ENCODE peak calls at places on chromosomes 16 and 17, in eight cellular contexts. Z, L, W, E, T, P, Q and V are unnamed samples.

GRCh38 chr17:60169921-60170817 is 20.4 kb downstream of the CA4 start:
- DNase-seq in Q (no peak), L (no peak), Z (no peak), W (no peak), E (no peak), P (no peak), T (no peak), V (no peak)

GRCh38 chr17:59814685-59815084 is 78.1 kb downstream of the TUBD1 start:
- DNase-seq in L (no peak), P (no peak), Q (no peak), W (no peak), E (no peak), T (no peak), Z (no peak), V (no peak)

GRCh38 chr16:13335894-13336293 is 434.5 kb downstream of the SHISA9 start:
- DNase-seq in T (no peak), Q (no peak), Z (no peak), E (no peak), L (no peak), W (no peak), P (no peak), V (no peak)

GRCh38 chr17:70956731-70957130 is 787.4 kb downstream of the KCNJ2 start:
- DNase-seq in P (no peak), W (no peak), T (no peak), Z (no peak), E (no peak), Q (no peak), L (no peak), V (no peak)

GRCh38 chr16:6193718-6194117 is 1096.1 kb upstream of the EEF2KMT start:
- DNase-seq in T (no peak), Z (no peak), Q (peak), W (no peak), P (no peak), E (no peak), L (no peak), V (no peak)

GRCh38 chr16:88384222-88385111 is 1.7 kb downstream of the ZNF469 start:
- DNase-seq in Z (no peak), E (no peak), Q (no peak), W (no peak), P (no peak), L (no peak), T (no peak), V (no peak)

GRCh38 chr16:87535855-87536794 is 43.3 kb upstream of the ZCCHC14 start:
- DNase-seq in T (no peak), P (no peak), Z (no peak), Q (no peak), L (no peak), E (no peak), W (no peak), V (no peak)

GRCh38 chr16:49799172-49799571 is 56.7 kb downstream of the ZNF423 start:
- DNase-seq in P (no peak), Q (peak), E (no peak), L (no peak), T (no peak), Z (no peak), W (no peak), V (no peak)

GRCh38 chr17:43530303-43531081 is 15.6 kb downstream of the ETV4 start:
- DNase-seq in T (no peak), P (peak), Q (peak), E (no peak), W (no peak), Z (peak), L (peak), V (no peak)

GRCh38 chr16:85259831-85260165 is 147.5 kb upstream of the CIBAR2 start:
- DNase-seq in E (no peak), L (no peak), P (no peak), Z (no peak), Q (peak), T (no peak), W (no peak), V (no peak)

GRCh38 chr17:4721203-4722135 is 9.8 kb upstream of the MED11 start:
- DNase-seq in L (peak), W (no peak), T (no peak), E (no peak), Z (no peak), Q (no peak), P (no peak), V (no peak)

GRCh38 chr17:7220593-7221280 is 999 bp downstream of the ACADVL start:
- DNase-seq in E (no peak), T (peak), Q (peak), P (no peak), Z (peak), L (peak), W (peak), V (peak)

GRCh38 chr17:63434951-63435571 is 11.0 kb downstream of the CYB561 start:
- DNase-seq in P (peak), Z (peak), L (peak), T (peak), E (no peak), W (peak), Q (no peak), V (no peak)

GRCh38 chr17:68709995-68710780 is 109.0 kb upstream of the FAM20A start:
- DNase-seq in E (no peak), T (no peak), W (no peak), L (no peak), Z (no peak), P (no peak), Q (no peak), V (no peak)

GRCh38 chr16:89410794-89411309 is 79.5 kb downstream of the ANKRD11 start:
- DNase-seq in T (no peak), W (peak), E (no peak), Q (peak), L (peak), P (peak), Z (peak), V (peak)

DNA sequence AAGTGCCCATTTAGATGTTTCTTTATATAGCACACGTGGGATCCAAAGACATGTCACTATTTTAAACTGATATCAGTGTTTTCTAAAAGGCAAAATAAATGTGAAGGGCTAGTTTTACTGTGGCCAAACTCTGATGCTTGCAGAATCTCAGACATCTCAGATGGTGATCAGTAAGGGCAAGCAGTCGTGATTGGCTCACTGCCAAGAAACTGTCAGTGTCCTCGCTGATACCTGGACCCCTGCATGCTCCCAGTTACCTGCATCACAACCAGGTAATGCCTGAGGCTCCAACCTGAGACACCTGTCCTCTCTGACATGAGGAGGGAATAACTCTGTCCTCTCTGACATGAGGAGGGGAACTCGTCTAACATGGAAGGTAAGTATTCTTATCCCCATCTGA is 114.0 kb downstream of the SPECC1 start:
- DNase-seq in T (no peak), E (no peak), Z (no peak), Q (no peak), L (no peak), W (no peak), P (no peak), V (no peak)
- H3K27ac ChIP-seq in T (no peak), E (no peak), Z (no peak), Q (no peak), L (no peak), W (no peak), P (no peak), V (no peak)

GRCh38 chr16:54268340-54268739 is 18.2 kb downstream of the IRX3 start:
- DNase-seq in L (no peak), Z (no peak), Q (no peak), W (no peak), T (no peak), P (peak), E (no peak), V (no peak)

GRCh38 chr16:54265558-54266213 is 20.9 kb downstream of the IRX3 start:
- DNase-seq in W (no peak), L (no peak), E (no peak), T (no peak), Q (no peak), P (peak), Z (no peak), V (no peak)

GRCh38 chr16:54269461-54269860 is 17.1 kb downstream of the IRX3 start:
- DNase-seq in T (no peak), E (no peak), W (no peak), Q (no peak), P (no peak), Z (no peak), L (no peak), V (no peak)

GRCh38 chr16:54268766-54269165 is 17.8 kb downstream of the IRX3 start:
- DNase-seq in L (no peak), Q (no peak), P (peak), W (no peak), Z (no peak), E (no peak), T (no peak), V (no peak)

GRCh38 chr16:54266363-54266955 is 20.1 kb downstream of the IRX3 start:
- DNase-seq in P (peak), T (no peak), Z (no peak), Q (no peak), W (no peak), E (no peak), L (no peak), V (no peak)
- H3K27ac ChIP-seq in P (no peak), T (no peak), Z (no peak), Q (no peak), W (no peak), E (no peak), L (no peak), V (no peak)

DNA sequence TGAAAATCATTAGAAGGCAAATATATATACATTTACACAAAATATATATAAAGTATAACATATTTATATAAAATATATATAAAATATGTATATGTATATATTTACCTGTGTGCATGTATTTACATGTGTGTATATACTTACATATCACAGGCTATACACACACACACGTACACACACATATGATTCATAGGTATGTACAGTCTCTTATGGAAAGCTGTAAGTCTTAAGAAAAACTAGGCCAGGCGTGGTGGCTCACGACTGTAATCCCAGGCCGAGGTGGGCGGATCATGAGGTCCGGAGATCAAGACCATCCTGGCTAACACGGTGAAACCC is 14.7 kb downstream of the TOM1L2 start:
- DNase-seq in P (no peak), Z (no peak), W (no peak), E (no peak), T (no peak), L (no peak), Q (no peak), V (no peak)
- H3K27ac ChIP-seq in P (peak), Z (no peak), W (no peak), E (peak), T (peak), L (peak), Q (no peak), V (peak)

GRCh38 chr16:22186517-22186916 is 19.6 kb upstream of the EEF2K start:
- DNase-seq in T (no peak), W (no peak), Z (no peak), L (no peak), E (no peak), Q (no peak), P (no peak), V (no peak)

GRCh38 chr16:22188595-22189442 is 17.3 kb upstream of the EEF2K start:
- DNase-seq in E (peak), P (peak), Z (peak), W (peak), T (peak), L (peak), Q (peak), V (peak)

GRCh38 chr16:22190169-22191088 is 15.6 kb upstream of the EEF2K start:
- DNase-seq in T (peak), P (peak), L (peak), Z (peak), Q (peak), W (peak), E (peak), V (peak)

GRCh38 chr16:22189473-22190168 is 16.5 kb upstream of the EEF2K start:
- DNase-seq in Q (no peak), W (peak), E (peak), P (peak), T (peak), L (peak), Z (peak), V (peak)

DNA sequence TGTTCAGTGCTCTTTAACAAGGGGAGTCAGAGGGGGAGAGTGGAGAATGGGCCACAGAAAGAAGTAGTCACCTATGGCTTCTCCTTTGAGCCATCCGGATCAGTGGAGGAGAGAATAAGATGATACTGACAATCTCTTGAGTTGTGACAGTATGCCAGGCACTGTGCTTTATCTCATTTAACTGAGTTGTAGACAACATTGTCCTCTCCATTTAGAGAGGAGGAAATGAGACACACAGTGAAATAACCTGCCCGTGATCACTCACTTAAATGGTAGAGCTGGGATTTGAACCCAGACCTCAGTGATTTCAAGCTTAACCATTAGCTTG is 17.8 kb upstream of the EEF2K start:
- DNase-seq in L (no peak), P (no peak), W (no peak), E (no peak), T (no peak), Q (no peak), Z (no peak), V (no peak)
- H3K27ac ChIP-seq in L (peak), P (no peak), W (no peak), E (peak), T (peak), Q (no peak), Z (peak), V (peak)

DNA sequence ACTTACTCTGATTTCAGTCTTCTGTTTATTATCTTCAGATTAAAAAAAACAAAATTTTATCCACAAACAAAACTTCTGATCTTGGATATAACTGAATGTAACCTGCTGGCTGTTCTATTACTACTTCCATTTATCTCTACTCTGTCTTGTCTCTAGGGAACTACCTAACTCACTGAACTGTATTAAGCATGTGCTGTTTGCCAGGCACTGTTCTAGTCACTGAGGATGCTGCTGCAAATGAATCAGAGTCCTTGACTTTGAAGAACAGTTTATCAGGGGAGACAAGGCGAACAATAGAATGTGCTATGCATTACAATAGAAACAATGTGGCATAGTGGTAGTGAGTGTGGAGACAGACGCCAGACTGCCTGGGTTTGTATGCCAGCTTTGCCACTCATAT is 2.3 kb upstream of the ANKRD40 start:
- DNase-seq in E (no peak), Z (no peak), P (no peak), T (no peak), L (no peak), Q (no peak), W (no peak), V (no peak)
- H3K27ac ChIP-seq in E (peak), Z (peak), P (peak), T (no peak), L (no peak), Q (no peak), W (no peak), V (no peak)

GRCh38 chr17:50201226-50201854 is at the start of gene COL1A1:
- DNase-seq in T (no peak), W (no peak), E (no peak), P (peak), Q (no peak), Z (peak), L (peak), V (no peak)
- H3K27ac ChIP-seq in T (no peak), W (no peak), E (peak), P (peak), Q (no peak), Z (peak), L (peak), V (no peak)

DNA sequence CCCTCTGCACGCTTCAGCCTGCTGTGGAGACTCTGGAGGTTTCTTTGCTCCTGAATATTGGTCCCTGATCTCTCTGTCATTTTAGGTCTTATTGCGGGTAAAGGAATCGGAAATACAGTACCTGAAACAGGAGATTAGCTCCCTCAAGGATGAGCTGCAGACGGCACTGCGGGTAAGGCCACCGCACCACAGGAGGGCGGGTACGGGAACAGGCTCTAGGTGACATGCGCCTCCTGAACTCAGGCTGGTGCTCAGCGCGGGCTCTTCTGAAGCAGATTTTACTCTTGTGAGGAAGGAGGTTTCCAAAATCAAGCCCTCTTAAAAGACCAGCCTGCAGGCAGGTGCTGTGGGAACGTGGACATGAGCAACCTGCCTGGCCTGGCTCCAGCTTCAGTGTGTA is 29.8 kb downstream of the PLD6 start:
- DNase-seq in W (no peak), T (no peak), L (no peak), Z (no peak), P (no peak), Q (no peak), E (no peak), V (no peak)
- H3K27ac ChIP-seq in W (no peak), T (peak), L (no peak), Z (no peak), P (no peak), Q (no peak), E (no peak), V (peak)

GRCh38 chr17:11624968-11625367 is 26.7 kb downstream of the DNAH9 start:
- DNase-seq in E (no peak), W (no peak), P (no peak), Q (no peak), L (no peak), Z (no peak), T (no peak), V (no peak)

GRCh38 chr17:11622468-11622867 is 24.2 kb downstream of the DNAH9 start:
- DNase-seq in W (no peak), T (no peak), Q (no peak), L (no peak), E (no peak), P (no peak), Z (no peak), V (no peak)

GRCh38 chr17:11618861-11619566 is 20.7 kb downstream of the DNAH9 start:
- DNase-seq in Z (peak), L (peak), Q (no peak), T (no peak), W (no peak), E (no peak), P (no peak), V (no peak)
- H3K27ac ChIP-seq in Z (peak), L (peak), Q (no peak), T (no peak), W (no peak), E (no peak), P (no peak), V (no peak)

DNA sequence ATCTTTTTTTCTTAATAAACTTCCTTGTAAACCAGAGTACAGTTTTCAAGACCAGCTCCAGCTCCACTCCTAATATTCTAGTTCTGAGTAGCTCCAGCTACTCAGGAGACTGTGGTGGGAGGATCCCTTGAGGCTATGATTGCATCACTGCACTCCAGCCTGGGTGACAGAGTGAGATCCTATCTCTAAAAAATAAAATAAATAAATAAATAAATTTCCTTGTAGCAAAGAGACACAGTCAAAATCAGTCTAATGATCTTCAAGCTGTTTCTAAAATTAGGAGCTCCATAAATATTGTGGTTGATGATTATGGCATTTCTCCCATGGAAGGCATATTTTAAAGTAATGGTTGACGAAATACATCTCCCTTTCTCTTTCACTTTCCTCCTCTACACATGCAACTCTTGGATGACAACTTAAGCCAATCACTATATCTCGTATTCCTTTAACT is 42.3 kb upstream of the TAOK1 start:
- DNase-seq in E (no peak), Q (no peak), L (no peak), T (no peak), Z (peak), W (no peak), P (no peak), V (no peak)
- H3K27ac ChIP-seq in E (no peak), Q (no peak), L (no peak), T (no peak), Z (peak), W (no peak), P (no peak), V (no peak)

GRCh38 chr17:72560303-72561247 is 439.8 kb downstream of the SOX9 start:
- DNase-seq in L (peak), Q (peak), Z (no peak), T (peak), W (peak), E (no peak), P (no peak), V (peak)
- H3K27ac ChIP-seq in L (peak), Q (no peak), Z (no peak), T (no peak), W (no peak), E (no peak), P (no peak), V (no peak)